ENCODE peak calls at places on chromosomes 4 and X, in four cellular contexts. V, Y, N and W are unnamed samples.

GRCh38 chr4:95105112-95105511 is 347.4 kb downstream of the BMPR1B start:
- DNase-seq in V (no peak), Y (no peak), N (no peak), W (no peak)

GRCh38 chr4:14149469-14150030 is 522.0 kb upstream of the BOD1L1 start:
- DNase-seq in V (peak; percentile 37), Y (no peak), N (no peak), W (no peak)

GRCh38 chr4:131258361-131258760 is 1890.7 kb upstream of the PCDH10 start:
- DNase-seq in V (peak; percentile 40), Y (no peak), N (no peak), W (no peak)

GRCh38 chrX:110944793-110945466 is 149.3 kb upstream of the CHRDL1 start:
- DNase-seq in V (no peak), Y (no peak), N (no peak), W (peak; percentile 6)

GRCh38 chr4:74166823-74167222 is 8.9 kb downstream of the MTHFD2L start:
- DNase-seq in V (no peak), Y (no peak), N (no peak), W (no peak)

GRCh38 chr4:59945277-59945676 is 1254.8 kb upstream of the ADGRL3 start:
- DNase-seq in V (no peak), Y (no peak), N (no peak), W (no peak)

GRCh38 chr4:113256946-113257345 is 207.5 kb downstream of the ANK2 start:
- DNase-seq in V (no peak), Y (no peak), N (no peak), W (no peak)

GRCh38 chr4:76740866-76741662 is 156.9 kb downstream of the SOWAHB start:
- DNase-seq in V (no peak), Y (no peak), N (no peak), W (no peak)

GRCh38 chrX:22952011-22952410 is 47.7 kb upstream of the DDX53 start:
- DNase-seq in V (no peak), Y (no peak), N (no peak), W (peak; percentile 11)